ENCODE peak calls at places on chromosomes 13 and 19, in five cellular contexts. One of them, this sample, is unnamed. For H3K9me3, the result is how much of the 10 kb centered on the place peaks cover.

GRCh38 chr13:102779426-102780159 is 6.0 kb upstream of the TEX30 start:
- DNase-seq in IMR-90: no peak
- DNase-seq in H1: no peak
- DNase-seq in H9: no peak
- DNase-seq in trophoblast cell: no peak
- DNase-seq in this sample: no peak

GRCh38 chr13:94249512-94249911 is 230.0 kb downstream of the DCT start:
- DNase-seq in trophoblast cell: no peak
- DNase-seq in H9: no peak
- DNase-seq in IMR-90: peak
- DNase-seq in H1: no peak
- DNase-seq in this sample: peak

GRCh38 chr19:48654299-48655059 is 8.5 kb upstream of the CA11 start:
- DNase-seq in IMR-90: no peak
- DNase-seq in H1: no peak
- DNase-seq in H9: no peak
- DNase-seq in trophoblast cell: no peak
- DNase-seq in this sample: no peak

GRCh38 chr19:4737955-4738580 is 14.4 kb upstream of the DPP9 start:
- DNase-seq in trophoblast cell: no peak
- DNase-seq in H1: no peak
- DNase-seq in H9: no peak
- DNase-seq in IMR-90: no peak
- DNase-seq in this sample: no peak

GRCh38 chr19:53844849-53845246 is 20.7 kb upstream of the NLRP12 start:
- DNase-seq in H9: no peak
- DNase-seq in H1: no peak
- DNase-seq in trophoblast cell: peak
- DNase-seq in IMR-90: no peak
- DNase-seq in this sample: no peak

GRCh38 chr19:20667281-20667680 is 5.9 kb upstream of the ZNF626 start:
- DNase-seq in trophoblast cell: no peak
- DNase-seq in H9: no peak
- DNase-seq in IMR-90: no peak
- DNase-seq in H1: no peak
- DNase-seq in this sample: no peak

GRCh38 chr19:50535672-50536071 is 22.0 kb upstream of the ASPDH start:
- DNase-seq in H9: no peak
- DNase-seq in trophoblast cell: peak
- DNase-seq in IMR-90: no peak
- DNase-seq in H1: no peak
- DNase-seq in this sample: no peak

GRCh38 chr13:27283906-27284523 is 13.4 kb downstream of the RASL11A start:
- DNase-seq in trophoblast cell: no peak
- DNase-seq in H9: peak
- DNase-seq in H1: no peak
- DNase-seq in IMR-90: no peak
- DNase-seq in this sample: no peak

GRCh38 chr13:113585828-113586355 is 1.3 kb downstream of the TFDP1 start:
- DNase-seq in H9: no peak
- DNase-seq in trophoblast cell: no peak
- DNase-seq in IMR-90: no peak
- DNase-seq in H1: peak
- DNase-seq in this sample: no peak

GRCh38 chr19:5504115-5504514 is 48.9 kb downstream of the ZNRF4 start:
- DNase-seq in IMR-90: no peak
- DNase-seq in H1: no peak
- DNase-seq in H9: peak
- DNase-seq in trophoblast cell: no peak
- DNase-seq in this sample: no peak

GRCh38 chr13:39273953-39274352 is 235.7 kb downstream of the NHLRC3 start:
- DNase-seq in H1: no peak
- DNase-seq in IMR-90: no peak
- DNase-seq in H9: peak
- DNase-seq in trophoblast cell: peak
- DNase-seq in this sample: no peak

GRCh38 chr19:1748115-1748702 is 5.1 kb upstream of the ONECUT3 start:
- DNase-seq in IMR-90: no peak
- DNase-seq in trophoblast cell: no peak
- DNase-seq in H1: peak
- DNase-seq in H9: no peak
- DNase-seq in this sample: no peak

GRCh38 chr13:26502826-26503225 is 54.7 kb upstream of the WASF3 start:
- DNase-seq in trophoblast cell: no peak
- DNase-seq in H9: peak
- DNase-seq in H1: no peak
- DNase-seq in IMR-90: peak
- DNase-seq in this sample: peak

GRCh38 chr19:6667114-6667627 is 2.8 kb downstream of the TNFSF14 start:
- DNase-seq in trophoblast cell: peak
- DNase-seq in IMR-90: no peak
- DNase-seq in H9: no peak
- DNase-seq in H1: no peak
- DNase-seq in this sample: no peak
- H3K9me3 ChIP-seq in trophoblast cell: under half
- H3K9me3 ChIP-seq in IMR-90: under half
- H3K9me3 ChIP-seq in H9: under half
- H3K9me3 ChIP-seq in H1: under half
- H3K9me3 ChIP-seq in this sample: under half

DNA sequence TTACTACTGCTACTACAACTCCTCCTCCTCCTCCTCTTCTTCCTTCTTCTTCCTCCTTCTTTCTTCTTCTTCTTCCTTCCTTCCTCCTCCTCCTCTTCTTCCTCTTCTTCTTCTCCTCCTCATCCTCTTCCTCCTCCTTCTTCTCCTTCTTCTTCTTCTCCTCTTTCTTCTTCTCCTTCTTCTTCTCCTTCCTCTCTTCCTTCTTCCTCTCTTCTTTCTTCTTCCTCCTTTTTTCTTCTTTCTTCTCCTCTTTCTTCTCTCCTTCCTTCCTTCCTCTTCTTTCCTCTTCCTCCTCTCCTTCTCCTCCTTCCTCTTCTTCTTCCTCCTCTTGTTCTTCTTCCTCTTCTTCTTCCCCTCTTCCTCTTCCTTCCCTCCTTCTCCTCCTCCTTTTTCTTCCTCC is 94.7 kb upstream of the MYO16 start:
- DNase-seq in trophoblast cell: no peak
- DNase-seq in H9: no peak
- DNase-seq in H1: no peak
- DNase-seq in IMR-90: no peak
- DNase-seq in this sample: no peak
- H2BK5ac ChIP-seq in trophoblast cell: no peak
- H2BK5ac ChIP-seq in H9: no peak
- H2BK5ac ChIP-seq in H1: no peak
- H2BK5ac ChIP-seq in IMR-90: no peak
- H2BK5ac ChIP-seq in this sample: no peak

DNA sequence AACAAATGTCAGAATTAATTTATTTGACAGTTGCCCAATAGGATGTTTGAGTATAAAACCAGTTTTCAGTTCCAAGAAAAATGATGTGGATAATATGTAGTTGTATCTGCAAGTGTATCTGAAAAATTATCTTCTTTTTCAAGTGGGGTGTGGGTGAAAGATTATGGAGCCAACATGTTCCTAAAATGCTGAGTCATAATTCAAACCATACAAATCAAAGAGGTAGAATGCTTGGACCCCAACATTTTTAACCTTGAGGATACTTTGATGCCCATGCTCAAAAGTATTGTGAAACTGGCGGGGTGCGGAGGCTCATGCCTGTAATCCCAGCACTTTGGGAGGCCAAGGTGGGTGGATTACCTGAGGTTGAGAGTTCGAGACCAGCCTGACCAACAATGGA is 54.0 kb upstream of the ZNF724 start:
- DNase-seq in H1: no peak
- DNase-seq in H9: no peak
- DNase-seq in IMR-90: no peak
- DNase-seq in trophoblast cell: no peak
- DNase-seq in this sample: no peak
- H3K9me3 ChIP-seq in H1: half or more
- H3K9me3 ChIP-seq in H9: under half
- H3K9me3 ChIP-seq in IMR-90: under half
- H3K9me3 ChIP-seq in trophoblast cell: under half
- H3K9me3 ChIP-seq in this sample: half or more

DNA sequence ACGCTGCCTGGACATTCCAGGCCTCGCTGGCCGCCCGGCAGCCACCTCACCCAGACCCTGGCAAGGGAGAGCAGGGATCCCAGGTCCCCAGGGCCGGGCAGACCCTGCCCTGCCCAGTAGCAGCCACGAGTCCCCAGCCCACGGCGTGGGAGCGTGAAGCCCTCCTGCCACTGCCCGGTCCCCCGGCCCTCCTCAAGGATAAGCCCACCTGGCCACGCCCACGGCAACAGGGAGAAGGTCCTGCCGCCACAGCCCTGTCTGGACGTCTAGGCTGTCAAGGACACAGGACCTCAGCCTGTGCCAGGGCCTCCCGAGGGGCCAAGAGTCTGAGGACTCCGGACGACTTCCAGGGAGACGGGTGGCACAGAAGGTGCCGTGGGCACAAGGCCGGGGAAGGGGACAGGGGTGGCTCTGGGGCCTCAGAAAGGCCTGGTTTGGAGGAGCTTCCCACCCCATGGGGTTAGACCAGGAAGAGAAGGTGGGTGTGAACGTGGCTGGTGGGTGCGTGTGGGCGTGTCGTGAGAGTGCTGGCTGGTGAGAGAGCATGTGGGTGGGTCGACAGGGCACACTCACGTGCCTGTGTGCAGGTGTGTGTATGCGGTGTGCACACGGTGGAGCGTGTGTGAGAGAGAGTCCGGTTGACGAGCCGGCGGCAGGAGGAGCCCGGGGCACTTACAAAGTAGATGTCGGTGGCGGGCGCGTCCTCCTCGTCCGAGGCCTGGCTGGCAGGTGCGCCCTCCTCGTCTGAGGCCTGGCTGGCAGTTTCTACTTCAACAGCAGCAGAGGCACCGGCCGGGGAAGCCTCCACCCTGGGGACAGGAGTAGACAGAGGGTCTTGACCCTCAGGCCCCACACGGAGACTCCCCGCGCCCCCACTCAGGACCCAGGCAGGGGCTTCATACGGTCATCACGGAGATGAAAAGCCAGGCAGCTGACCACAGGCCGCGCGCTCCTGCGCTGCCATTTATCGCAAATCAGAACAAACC is 11.9 kb upstream of the CACTIN start:
- DNase-seq in trophoblast cell: no peak
- DNase-seq in H9: no peak
- DNase-seq in IMR-90: no peak
- DNase-seq in H1: no peak
- DNase-seq in this sample: no peak
- H2BK5ac ChIP-seq in trophoblast cell: no peak
- H2BK5ac ChIP-seq in H9: no peak
- H2BK5ac ChIP-seq in IMR-90: no peak
- H2BK5ac ChIP-seq in H1: no peak
- H2BK5ac ChIP-seq in this sample: no peak

DNA sequence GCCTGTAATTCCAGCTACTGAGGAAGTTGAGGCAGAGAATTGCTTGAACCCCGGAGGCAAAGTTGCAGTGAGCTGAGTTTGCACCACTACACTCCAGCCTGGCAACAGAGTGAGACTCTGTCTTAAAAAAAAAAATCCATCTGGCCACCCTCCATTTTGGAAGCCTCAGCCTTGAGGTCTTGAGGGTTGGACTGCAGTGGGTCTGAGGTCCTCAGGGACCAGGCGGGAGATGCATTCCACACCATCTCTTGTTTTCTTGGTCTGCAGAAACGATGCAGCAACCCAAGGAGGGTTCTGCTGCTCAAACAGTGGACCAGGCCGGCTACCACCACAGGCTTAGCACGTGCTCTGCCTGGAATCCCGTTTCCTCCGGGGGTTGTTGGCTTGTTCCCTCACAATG is 299.3 kb downstream of the FGF9 start:
- DNase-seq in IMR-90: no peak
- DNase-seq in H9: no peak
- DNase-seq in trophoblast cell: no peak
- DNase-seq in H1: no peak
- DNase-seq in this sample: no peak
- H3K9me3 ChIP-seq in IMR-90: under half
- H3K9me3 ChIP-seq in H9: under half
- H3K9me3 ChIP-seq in trophoblast cell: under half
- H3K9me3 ChIP-seq in H1: under half
- H3K9me3 ChIP-seq in this sample: under half

DNA sequence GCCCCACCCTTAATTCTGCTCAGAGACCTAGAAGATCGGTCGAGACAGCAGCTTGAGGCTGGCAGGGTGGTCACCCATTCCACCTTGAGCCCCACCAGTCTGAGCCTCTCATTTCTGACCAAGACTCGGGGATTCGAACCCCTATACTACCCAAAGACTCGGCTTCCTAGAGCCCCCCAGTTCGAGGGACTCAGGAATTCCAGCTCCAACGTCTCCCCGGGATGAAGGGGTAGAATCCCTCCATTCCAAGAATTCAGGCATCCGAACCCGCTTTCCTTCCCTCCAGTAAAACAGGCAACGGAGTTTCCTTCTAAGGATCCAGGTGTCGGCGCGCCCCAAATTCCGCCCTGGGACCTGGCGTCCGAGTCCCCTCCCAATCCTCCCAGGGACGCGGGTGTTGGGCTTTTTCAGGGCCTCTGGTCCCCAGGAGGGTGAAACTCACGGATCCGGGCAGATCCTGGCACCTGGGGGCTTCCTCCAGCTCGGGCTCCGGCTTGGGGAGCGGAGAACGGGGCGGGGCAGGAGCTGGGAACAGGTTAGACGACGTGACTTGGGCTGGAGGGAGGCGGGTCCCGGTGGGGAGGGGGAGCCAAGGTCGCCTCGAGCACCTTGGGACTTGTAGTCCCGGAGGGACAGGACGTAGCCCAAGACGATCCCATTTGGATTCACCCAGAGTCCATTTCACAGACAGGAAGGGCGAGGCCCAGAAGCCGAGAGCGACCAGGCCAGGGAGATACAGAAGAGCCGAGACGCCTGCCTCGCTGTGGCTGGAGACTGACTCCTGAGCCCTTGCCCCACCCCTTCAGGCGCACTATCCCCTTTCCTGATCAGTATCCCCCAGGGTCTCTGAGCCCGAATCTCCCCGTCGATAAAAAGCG is at the start of gene PPP1R13L:
- DNase-seq in IMR-90: peak
- DNase-seq in H9: peak
- DNase-seq in H1: peak
- DNase-seq in trophoblast cell: peak
- DNase-seq in this sample: no peak
- H2BK5ac ChIP-seq in IMR-90: peak
- H2BK5ac ChIP-seq in H9: no peak
- H2BK5ac ChIP-seq in H1: peak
- H2BK5ac ChIP-seq in trophoblast cell: peak
- H2BK5ac ChIP-seq in this sample: peak

GRCh38 chr19:56764296-56764695 is 76.2 kb downstream of the PEG3 start:
- DNase-seq in H9: no peak
- DNase-seq in H1: no peak
- DNase-seq in trophoblast cell: peak
- DNase-seq in IMR-90: no peak
- DNase-seq in this sample: no peak
- H3K9me3 ChIP-seq in H9: half or more
- H3K9me3 ChIP-seq in H1: half or more
- H3K9me3 ChIP-seq in trophoblast cell: under half
- H3K9me3 ChIP-seq in IMR-90: under half
- H3K9me3 ChIP-seq in this sample: under half

GRCh38 chr19:10334340-10335148 is 1.2 kb upstream of the RAVER1 start:
- DNase-seq in H1: peak
- DNase-seq in H9: peak
- DNase-seq in IMR-90: peak
- DNase-seq in trophoblast cell: peak
- DNase-seq in this sample: peak
- H2BK5ac ChIP-seq in H1: peak
- H2BK5ac ChIP-seq in H9: no peak
- H2BK5ac ChIP-seq in IMR-90: peak
- H2BK5ac ChIP-seq in trophoblast cell: no peak
- H2BK5ac ChIP-seq in this sample: no peak

This sample was measured in mesenchymal stem cell.